ENCODE peak calls at places on chromosomes 11 and 22, in four cellular contexts. N is ovary, I is heart left ventricle, K is colonic mucosa. R is an unnamed sample.

GRCh38 chr11:131770801-131771200 is 400.4 kb downstream of the NTM start:
- DNase-seq in K (no peak), N (no peak), I (no peak), R (no peak)

GRCh38 chr22:31107206-31108118 is at the start of gene SELENOM:
- DNase-seq in K (peak; percentile 97), N (peak; percentile 98), I (peak; percentile 98), R (peak; percentile 99)

GRCh38 chr11:84566681-84567080 is 1060.5 kb downstream of the DLG2 start:
- DNase-seq in N (no peak), K (no peak), I (no peak), R (no peak)

GRCh38 chr22:38755911-38756532 is at the start of gene SUN2:
- DNase-seq in K (peak; percentile 96), N (peak; percentile 93), I (peak; percentile 96), R (peak; percentile 98)

GRCh38 chr11:93740031-93740801 is 1.1 kb downstream of the TAF1D start:
- DNase-seq in N (no peak), K (peak; percentile 47), I (no peak), R (no peak)

GRCh38 chr11:72670041-72670440 is 4.2 kb downstream of the PDE2A start:
- DNase-seq in I (no peak), N (no peak), K (no peak), R (no peak)

GRCh38 chr22:39634530-39635399 is 64.2 kb downstream of the CACNA1I start:
- DNase-seq in K (peak; percentile 63), I (no peak), N (no peak), R (peak; percentile 1)

GRCh38 chr11:2481253-2481652 is 36.4 kb downstream of the KCNQ1 start:
- DNase-seq in K (no peak), I (no peak), N (no peak), R (no peak)

GRCh38 chr11:44003736-44004451 is 43.9 kb upstream of the ACCSL start:
- DNase-seq in I (no peak), K (no peak), N (no peak), R (no peak)

GRCh38 chr11:114358711-114359110 is 41.6 kb downstream of the C11orf71 start:
- DNase-seq in I (no peak), K (peak; percentile 18), N (no peak), R (no peak)

GRCh38 chr22:45381348-45381747 is 32.1 kb downstream of the SMC1B start:
- DNase-seq in I (no peak), K (no peak), N (no peak), R (no peak)

GRCh38 chr11:71223671-71224660 is 28.4 kb downstream of the SHANK2 start:
- DNase-seq in I (no peak), K (no peak), N (no peak), R (no peak)

GRCh38 chr11:128705124-128705920 is 11.4 kb downstream of the FLI1 start:
- DNase-seq in I (no peak), K (no peak), N (no peak), R (no peak)

GRCh38 chr22:37906364-37907008 is 389 bp downstream of the MICALL1 start:
- DNase-seq in N (peak; percentile 36), I (no peak), K (peak; percentile 53), R (peak; percentile 78)

GRCh38 chr11:41826129-41826528 is 366.7 kb upstream of the LRRC4C start:
- DNase-seq in K (no peak), N (no peak), I (no peak), R (no peak)

GRCh38 chr11:14310696-14311095 is 48.3 kb downstream of the RRAS2 start:
- DNase-seq in K (no peak), N (no peak), I (no peak), R (no peak)

GRCh38 chr11:131122448-131122847 is 206.2 kb upstream of the SNX19 start:
- DNase-seq in K (no peak), I (no peak), N (no peak), R (no peak)

GRCh38 chr22:17910561-17911311 is 113.6 kb downstream of the MICAL3 start:
- DNase-seq in I (peak; percentile 92), N (peak; percentile 76), K (peak; percentile 27), R (peak; percentile 88)

GRCh38 chr22:40668611-40669390 is 10.5 kb upstream of the MCHR1 start:
- DNase-seq in I (no peak), K (no peak), N (no peak), R (no peak)

GRCh38 chr11:134413334-134414035 is 1.4 kb upstream of the B3GAT1 start:
- DNase-seq in N (no peak), K (no peak), I (no peak), R (no peak)

GRCh38 chr11:134412508-134413333 is 679 bp upstream of the B3GAT1 start:
- DNase-seq in K (no peak), N (no peak), I (no peak), R (no peak)

GRCh38 chr11:134414036-134414731 is 2.1 kb upstream of the B3GAT1 start:
- DNase-seq in I (no peak), N (no peak), K (no peak), R (no peak)

GRCh38 chr11:134416726-134417125 is 4.7 kb upstream of the B3GAT1 start:
- DNase-seq in K (no peak), I (no peak), N (no peak), R (no peak)

DNA sequence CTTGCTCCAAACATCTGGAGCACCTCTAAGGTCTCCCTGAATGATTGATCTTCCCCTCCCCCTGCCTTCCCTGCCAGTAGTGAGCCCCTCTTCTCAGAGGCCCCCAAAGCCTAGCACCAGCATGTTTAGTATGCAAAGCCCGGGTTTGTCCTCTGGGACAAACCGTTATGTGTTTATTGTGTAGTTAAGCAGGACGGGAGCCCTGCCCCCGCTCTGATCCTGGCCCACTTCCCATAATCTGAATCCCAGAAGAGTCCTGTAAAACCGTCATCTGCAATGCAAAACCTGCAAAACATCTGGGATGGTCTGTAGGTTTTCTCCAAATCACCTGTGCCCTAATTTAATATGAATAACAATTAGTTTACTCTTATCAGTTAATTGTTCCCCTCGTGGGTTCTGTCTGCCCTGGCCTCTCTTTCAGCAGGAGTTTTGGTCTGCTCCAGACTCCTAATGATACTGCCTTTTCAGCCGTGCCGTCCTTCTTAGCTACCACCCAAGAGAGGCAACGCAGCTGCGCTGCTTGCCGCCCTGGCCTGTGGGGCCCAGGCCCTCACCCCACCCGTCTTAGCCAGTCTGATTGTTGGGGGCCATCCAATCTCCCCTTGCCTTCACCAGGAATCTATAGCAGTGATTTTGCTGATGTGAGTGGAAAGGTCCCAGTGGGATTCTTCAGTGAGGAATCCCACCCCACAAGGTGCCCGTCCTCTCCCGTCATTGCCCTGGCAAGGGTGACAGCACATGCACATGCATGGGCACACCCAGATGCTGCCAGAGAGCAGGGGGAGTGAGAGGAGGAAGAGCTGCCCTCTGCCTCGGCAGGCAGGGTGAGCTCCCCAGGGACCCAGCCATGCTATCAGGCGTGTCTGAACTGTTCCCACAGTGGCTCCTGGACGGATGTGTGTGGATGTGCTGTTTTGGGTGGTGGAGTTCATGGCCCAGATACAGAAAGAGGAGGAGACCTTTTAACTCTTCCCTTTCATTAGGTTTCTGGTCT is 3.0 kb upstream of the B3GAT1 start:
- DNase-seq in I (no peak), N (no peak), K (no peak), R (no peak)
- H3K27me3 ChIP-seq in I (peaks cover 48% of the 10 kb centered on the region), N (no peaks in the 10 kb centered on the region), K (peaks cover 40% of the 10 kb centered on the region), R (no peaks in the 10 kb centered on the region)

DNA sequence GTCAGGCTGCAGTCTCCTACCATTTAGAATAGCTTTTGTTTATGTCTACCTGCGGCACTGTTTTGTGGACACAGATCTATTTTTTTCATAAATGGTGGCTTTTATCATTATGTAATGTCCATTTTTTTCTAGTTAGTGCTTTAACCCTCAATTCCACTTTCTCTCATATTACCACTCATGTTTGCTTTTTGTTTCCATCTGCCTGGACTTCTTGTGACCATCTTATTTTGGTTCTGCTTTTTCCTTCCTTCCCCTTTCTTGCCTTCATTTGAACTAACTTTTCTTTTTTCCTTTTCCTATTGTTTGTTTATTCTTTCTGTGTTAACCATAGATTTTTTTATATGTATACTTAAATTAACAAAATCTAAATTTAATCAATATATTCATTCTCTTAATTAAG is 98.5 kb upstream of the SLC22A12 start:
- DNase-seq in N (no peak), K (no peak), I (no peak), R (no peak)
- H3K27me3 ChIP-seq in N (no peaks in the 10 kb centered on the region), K (no peaks in the 10 kb centered on the region), I (peaks cover 24% of the 10 kb centered on the region), R (no peaks in the 10 kb centered on the region)

GRCh38 chr11:85774256-85775097 is 36.5 kb downstream of the SYTL2 start:
- DNase-seq in N (no peak), I (no peak), K (no peak), R (no peak)
- H3K27me3 ChIP-seq in N (no peaks in the 10 kb centered on the region), I (no peaks in the 10 kb centered on the region), K (no peaks in the 10 kb centered on the region), R (no peaks in the 10 kb centered on the region)

DNA sequence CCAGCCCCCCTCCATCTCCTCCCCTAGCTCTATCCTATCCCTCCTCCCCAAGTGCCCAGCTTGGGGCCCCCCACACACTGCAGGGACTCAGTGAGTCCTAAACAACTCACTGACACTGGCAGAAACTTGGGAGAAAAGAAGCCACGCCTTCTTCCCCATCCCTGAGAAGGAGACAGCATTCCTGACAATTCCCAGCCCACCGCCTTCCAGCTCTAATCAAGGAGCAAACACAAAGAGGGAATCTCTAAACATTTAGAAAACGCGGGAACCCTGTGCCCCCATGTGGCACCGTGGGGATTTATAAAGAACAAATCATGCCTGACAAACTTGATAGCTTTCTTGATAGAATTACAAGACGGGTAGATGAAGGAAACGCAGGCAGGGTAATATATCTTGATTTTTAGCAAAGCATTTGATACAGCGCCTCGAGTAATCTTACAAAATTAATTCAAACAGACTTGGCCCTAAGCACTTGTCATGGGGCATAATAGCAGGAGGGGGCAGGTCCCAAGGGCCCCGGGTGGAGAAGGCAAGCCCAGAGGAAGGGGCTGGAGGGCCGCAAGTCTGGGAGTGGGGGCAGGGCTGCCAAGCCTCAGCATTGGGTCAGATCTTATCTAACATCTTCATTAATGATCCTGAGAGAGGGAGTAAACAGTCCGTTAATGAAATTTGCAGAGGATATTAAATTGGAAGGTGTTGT is 4.6 kb downstream of the CHST1 start:
- DNase-seq in I (no peak), K (no peak), N (no peak), R (no peak)
- H3K27me3 ChIP-seq in I (no peaks in the 10 kb centered on the region), K (peaks cover 29% of the 10 kb centered on the region), N (no peaks in the 10 kb centered on the region), R (no peaks in the 10 kb centered on the region)

DNA sequence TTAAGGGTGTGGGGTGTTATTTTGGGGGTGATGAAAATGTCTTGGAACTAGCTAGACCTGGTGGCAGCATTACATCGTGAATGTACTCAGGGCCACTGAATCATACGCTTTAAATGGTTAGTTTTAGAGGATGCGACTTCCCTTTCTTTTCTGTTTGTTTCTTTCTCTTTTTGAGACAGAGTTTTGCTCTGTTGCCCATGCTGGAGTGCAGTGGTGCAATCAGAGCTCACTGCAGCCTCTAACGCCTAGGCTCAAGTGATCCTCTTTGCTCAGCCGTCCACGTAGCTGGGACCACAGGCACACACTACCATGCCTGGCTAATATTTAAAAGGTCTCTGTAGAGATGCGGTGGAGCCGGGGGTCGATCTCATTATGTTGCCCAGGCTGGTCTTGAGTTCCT is 5.5 kb upstream of the MIAT start:
- DNase-seq in K (no peak), N (no peak), I (no peak), R (no peak)
- H3K27me3 ChIP-seq in K (peaks cover 3% of the 10 kb centered on the region), N (no peaks in the 10 kb centered on the region), I (peaks cover 33% of the 10 kb centered on the region), R (no peaks in the 10 kb centered on the region)

GRCh38 chr22:47380692-47381091 is 618.2 kb downstream of the TBC1D22A start:
- DNase-seq in I (peak; percentile 1), N (no peak), K (no peak), R (no peak)
- H3K27me3 ChIP-seq in I (peaks cover 5% of the 10 kb centered on the region), N (no peaks in the 10 kb centered on the region), K (no peaks in the 10 kb centered on the region), R (no peaks in the 10 kb centered on the region)

GRCh38 chr11:124753207-124753606 is 1.2 kb upstream of the VSIG2 start:
- DNase-seq in N (no peak), I (no peak), K (no peak), R (no peak)

GRCh38 chr11:124753624-124754023 is 1.6 kb upstream of the VSIG2 start:
- DNase-seq in I (no peak), N (no peak), K (no peak), R (no peak)

GRCh38 chr11:124754309-124754708 is 2.3 kb upstream of the VSIG2 start:
- DNase-seq in N (no peak), K (no peak), I (no peak), R (no peak)

GRCh38 chr11:124756033-124756752 is 4.1 kb upstream of the VSIG2 start:
- DNase-seq in N (no peak), I (no peak), K (no peak), R (no peak)

GRCh38 chr11:124754710-124755109 is 2.7 kb upstream of the VSIG2 start:
- DNase-seq in K (no peak), I (no peak), N (no peak), R (no peak)
- H3K27me3 ChIP-seq in K (peaks cover 9% of the 10 kb centered on the region), I (peaks cover 32% of the 10 kb centered on the region), N (peaks cover 4% of the 10 kb centered on the region), R (no peaks in the 10 kb centered on the region)